ENCODE peak calls at places on chromosomes 6 and 20, in five cellular contexts. W is uterus, K is fibroblast of the aortic adventitia, S is OCI-LY7, Q is AG10803. G is an unnamed sample.

GRCh38 chr6:138544521-138544920 is 45.2 kb upstream of the NHSL1 start:
- DNase-seq in W (no peak), K (peak), S (no peak), Q (peak), G (no peak)

GRCh38 chr6:110662468-110663211 is 152.6 kb downstream of the CDK19 start:
- DNase-seq in W (no peak), K (peak), S (no peak), Q (no peak), G (peak)

GRCh38 chr20:2402271-2402980 is 21.7 kb downstream of the TGM6 start:
- DNase-seq in W (no peak), K (peak), S (no peak), Q (peak), G (peak)

GRCh38 chr20:51284161-51284560 is 258.4 kb downstream of the NFATC2 start:
- DNase-seq in W (no peak), K (no peak), S (no peak), Q (no peak), G (no peak)

GRCh38 chr20:46252352-46253091 is 55.8 kb downstream of the CDH22 start:
- DNase-seq in W (no peak), K (no peak), S (no peak), Q (no peak), G (no peak)

GRCh38 chr20:20614391-20614790 is 98.1 kb downstream of the RALGAPA2 start:
- DNase-seq in W (no peak), K (peak), S (no peak), Q (peak), G (no peak)

GRCh38 chr6:127022297-127022696 is 96.2 kb upstream of the RSPO3 start:
- DNase-seq in W (peak), K (no peak), S (no peak), Q (peak), G (peak)

GRCh38 chr20:47736570-47737152 is 48.6 kb downstream of the SULF2 start:
- DNase-seq in W (no peak), K (no peak), S (no peak), Q (no peak), G (no peak)

GRCh38 chr6:119184008-119184665 is 105.7 kb upstream of the FAM184A start:
- DNase-seq in W (no peak), K (no peak), S (no peak), Q (no peak), G (no peak)

GRCh38 chr6:5213851-5214507 is 46.8 kb downstream of the LYRM4 start:
- DNase-seq in W (no peak), K (peak), S (no peak), Q (peak), G (peak)

GRCh38 chr6:89562114-89562815 is 76.3 kb downstream of the LYRM2 start:
- DNase-seq in W (no peak), K (peak), S (no peak), Q (peak), G (peak)

GRCh38 chr6:153804755-153805330 is 234.2 kb upstream of the OPRM1 start:
- DNase-seq in W (no peak), K (no peak), S (no peak), Q (no peak), G (no peak)

GRCh38 chr6:148807784-148808183 is 61.0 kb downstream of the UST start:
- DNase-seq in W (no peak), K (no peak), S (no peak), Q (no peak), G (no peak)

GRCh38 chr6:148803979-148804378 is 57.1 kb downstream of the UST start:
- DNase-seq in W (no peak), K (peak), S (no peak), Q (no peak), G (no peak)

GRCh38 chr6:148805767-148806166 is 58.9 kb downstream of the UST start:
- DNase-seq in W (no peak), K (no peak), S (no peak), Q (no peak), G (no peak)

GRCh38 chr6:148811472-148811871 is 64.6 kb downstream of the UST start:
- DNase-seq in W (no peak), K (no peak), S (no peak), Q (no peak), G (no peak)

GRCh38 chr6:148808786-148809304 is 62.0 kb downstream of the UST start:
- DNase-seq in W (no peak), K (no peak), S (no peak), Q (no peak), G (no peak)
- TF ChIP-seq CTCF in W (no peak), K (no peak), S (no peak), Q (no peak), G (no peak)

GRCh38 chr20:58777657-58778056 is 73.0 kb downstream of the GNAS-AS1 start:
- DNase-seq in W (no peak), K (no peak), S (no peak), Q (no peak), G (no peak)
- H3K4me3 ChIP-seq in W (no peak), K (no peak), S (no peak), Q (no peak), G (no peak)

GRCh38 chr6:27893059-27893835 is 18.9 kb downstream of the OR2B2 start:
- DNase-seq in W (peak), K (peak), S (peak), Q (peak), G (peak)
- TF ChIP-seq CTCF in W (no peak), K (no peak), S (no peak), Q (no peak), G (no peak)

DNA sequence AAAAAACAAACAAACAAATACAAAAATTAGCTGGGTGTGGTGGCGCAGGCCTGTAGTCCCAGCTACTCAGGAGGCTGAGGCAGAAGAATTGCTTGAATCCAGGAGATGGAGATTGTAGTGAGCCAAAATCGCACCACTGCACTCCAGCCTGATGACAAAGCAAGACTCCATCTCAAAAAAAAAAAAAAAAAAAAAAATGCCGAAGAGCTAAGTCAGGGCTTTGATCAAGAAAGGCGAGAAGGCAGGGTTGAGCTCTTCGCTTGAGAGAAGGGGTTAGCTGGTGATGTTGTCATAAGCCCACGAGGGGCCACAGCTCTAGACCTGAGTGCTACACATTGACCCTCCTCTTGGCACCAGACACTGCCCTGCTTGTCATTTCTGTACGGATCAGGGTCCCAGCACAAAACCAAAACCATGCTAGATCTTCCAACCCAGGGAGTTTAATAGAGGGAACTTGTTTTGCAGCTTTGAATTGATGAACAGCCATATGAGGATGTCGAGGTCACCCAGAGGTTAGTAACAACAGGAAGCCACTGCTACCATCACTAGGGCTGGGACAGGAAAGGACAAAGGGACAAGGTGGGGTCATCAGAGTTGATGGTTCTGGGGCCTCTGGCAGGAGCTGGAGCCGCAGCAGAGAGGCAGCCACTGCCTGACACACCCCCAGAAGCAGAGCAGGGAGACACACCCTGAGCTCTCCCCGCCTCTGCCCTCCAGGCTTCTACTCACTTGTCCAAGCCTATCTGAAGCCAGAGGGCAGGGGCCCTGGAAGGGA is 122.7 kb downstream of the SNX5 start:
- DNase-seq in W (no peak), K (no peak), S (no peak), Q (no peak), G (no peak)
- H3K4me3 ChIP-seq in W (no peak), K (no peak), S (no peak), Q (no peak), G (no peak)

GRCh38 chr6:32152414-32153251 is 894 bp upstream of the PRRT1 start:
- DNase-seq in W (peak), K (peak), S (no peak), Q (peak), G (peak)

GRCh38 chr6:32153835-32154513 is at the start of gene PPT2:
- DNase-seq in W (peak), K (peak), S (peak), Q (peak), G (peak)

GRCh38 chr6:32154514-32155161 is 697 bp downstream of the PPT2 start:
- DNase-seq in W (peak), K (peak), S (peak), Q (peak), G (peak)

GRCh38 chr6:32151885-32152311 is at the start of gene PRRT1:
- DNase-seq in W (peak), K (peak), S (no peak), Q (no peak), G (peak)

DNA sequence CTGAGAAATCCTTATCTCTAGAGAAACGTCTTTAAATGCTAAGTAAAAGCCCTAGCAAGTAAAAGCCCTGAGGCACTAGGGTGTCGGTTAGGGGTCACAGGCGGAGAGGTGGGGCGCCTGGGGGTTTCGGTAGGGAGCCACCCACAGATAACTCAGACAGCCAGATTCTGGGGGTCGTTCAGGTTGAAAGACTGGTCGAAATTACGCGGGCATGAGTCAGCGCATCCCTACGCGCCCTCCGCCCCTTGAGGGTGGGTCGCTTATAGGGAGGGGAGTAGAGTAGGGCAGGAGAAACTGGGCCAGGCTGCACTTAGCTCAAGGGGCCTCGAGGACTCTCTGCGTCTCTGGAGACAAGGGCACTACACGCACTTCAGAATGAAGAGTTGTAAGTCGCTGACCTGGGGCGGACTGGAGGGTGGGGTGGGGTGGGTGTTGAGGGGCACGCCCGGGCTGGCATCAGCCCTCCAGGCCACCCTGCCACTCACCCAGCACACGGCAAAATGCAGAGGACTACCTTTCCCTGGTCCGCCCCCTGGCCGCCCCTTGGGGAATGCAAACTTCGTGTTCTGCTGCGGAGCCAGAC is 598 bp upstream of the PPT2 start:
- DNase-seq in W (peak), K (peak), S (no peak), Q (no peak), G (no peak)
- TF ChIP-seq CTCF in W (no peak), K (peak), S (no peak), Q (peak), G (peak)

DNA sequence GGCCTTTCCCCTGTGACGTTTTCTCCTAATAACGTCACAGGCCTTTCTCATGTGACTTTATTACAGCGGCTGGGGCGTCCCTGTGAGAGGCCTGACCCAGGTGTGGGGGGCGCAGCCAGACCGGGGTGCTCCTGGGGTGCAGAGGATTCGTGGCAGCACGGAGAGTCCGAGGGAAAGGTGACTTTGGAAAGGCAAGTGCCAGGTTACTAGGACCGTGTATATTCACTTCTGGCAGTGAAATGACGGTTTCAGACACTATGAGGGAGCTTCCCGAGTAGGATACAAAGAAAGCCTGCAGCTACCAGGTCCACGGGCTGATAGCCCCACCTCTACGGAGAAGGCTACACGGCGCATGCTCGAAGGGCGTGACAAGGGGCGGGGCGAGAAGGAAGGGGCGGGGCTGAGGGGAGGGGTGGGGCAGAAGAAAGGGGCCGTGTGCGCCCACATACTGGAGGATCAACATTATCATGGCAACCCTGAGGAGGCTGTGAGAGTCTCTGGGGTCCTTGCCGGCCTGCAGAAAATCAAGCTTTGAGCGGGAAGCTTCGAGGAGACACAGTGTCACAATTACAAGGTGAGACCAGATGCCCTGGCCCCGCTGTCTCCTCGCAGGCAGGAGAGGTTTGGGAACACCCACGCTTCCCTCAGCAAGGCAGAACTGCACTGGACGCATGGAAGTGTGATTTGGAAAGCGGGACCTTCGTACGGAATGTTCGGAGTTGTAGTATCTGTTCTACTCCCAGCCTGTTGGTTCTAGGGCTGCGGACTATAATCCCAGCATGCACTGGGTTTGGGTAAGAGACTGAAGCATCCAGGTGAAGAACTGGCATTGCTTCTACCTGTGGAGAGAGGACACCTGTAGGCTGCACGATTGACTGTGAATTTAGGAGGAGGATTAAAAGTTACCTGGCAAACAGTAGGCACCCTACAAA is 54.4 kb upstream of the ZNF337 start:
- DNase-seq in W (peak), K (peak), S (peak), Q (peak), G (peak)
- H3K4me3 ChIP-seq in W (peak), K (peak), S (peak), Q (peak), G (peak)

DNA sequence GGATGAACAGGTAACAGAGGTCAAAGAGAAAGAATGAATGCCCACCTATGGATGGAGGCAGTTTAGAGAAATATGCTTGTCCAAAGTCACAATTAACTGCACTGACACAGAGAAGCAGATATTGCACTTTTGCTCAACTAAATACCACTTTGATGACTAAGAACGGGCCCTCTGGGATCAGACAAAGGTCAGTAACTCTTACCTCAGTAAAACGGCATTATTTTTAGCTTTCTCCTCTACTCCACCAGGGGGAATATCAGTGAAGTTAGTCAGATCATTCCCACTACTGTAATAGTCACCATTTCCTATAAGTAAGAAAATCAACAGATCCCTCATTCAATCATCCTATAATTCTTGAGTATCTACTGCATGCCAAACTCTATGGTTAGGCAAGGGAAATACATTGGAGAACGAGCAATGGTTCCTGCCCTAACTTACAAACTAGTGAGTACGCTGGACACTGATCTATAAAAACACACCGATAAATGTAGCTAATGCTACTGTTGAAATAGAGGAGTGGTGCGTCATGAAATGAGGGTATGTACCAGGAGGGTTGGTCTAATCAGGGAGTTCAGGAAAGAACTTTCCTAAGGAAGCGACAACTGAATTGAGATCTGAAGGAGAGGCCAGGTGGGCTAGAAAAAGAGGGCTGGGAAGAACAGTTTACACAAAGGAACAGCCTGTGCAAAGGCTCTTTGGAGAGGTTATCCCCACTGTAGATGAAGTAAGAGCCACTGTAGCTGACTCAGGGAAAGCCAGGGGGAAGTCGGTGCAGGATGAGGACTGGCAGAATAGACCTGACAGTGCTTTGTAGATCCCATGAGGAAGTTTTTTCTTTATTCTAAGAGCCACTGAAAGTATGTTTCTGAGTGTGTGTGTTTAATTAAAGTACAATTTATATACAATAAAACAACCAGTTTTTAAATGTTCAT is 9.2 kb downstream of the ECI2 start:
- DNase-seq in W (peak), K (peak), S (no peak), Q (peak), G (peak)
- TF ChIP-seq CTCF in W (no peak), K (peak), S (no peak), Q (peak), G (peak)

GRCh38 chr20:43681468-43681942 is 14.6 kb downstream of the MYBL2 start:
- DNase-seq in W (no peak), K (no peak), S (peak), Q (peak), G (peak)

GRCh38 chr20:43681991-43682410 is 15.1 kb downstream of the MYBL2 start:
- DNase-seq in W (no peak), K (no peak), S (peak), Q (no peak), G (no peak)

GRCh38 chr20:43680976-43681375 is 14.1 kb downstream of the MYBL2 start:
- DNase-seq in W (no peak), K (peak), S (peak), Q (peak), G (peak)

GRCh38 chr20:43686820-43687219 is 19.9 kb downstream of the MYBL2 start:
- DNase-seq in W (no peak), K (no peak), S (no peak), Q (no peak), G (no peak)

DNA sequence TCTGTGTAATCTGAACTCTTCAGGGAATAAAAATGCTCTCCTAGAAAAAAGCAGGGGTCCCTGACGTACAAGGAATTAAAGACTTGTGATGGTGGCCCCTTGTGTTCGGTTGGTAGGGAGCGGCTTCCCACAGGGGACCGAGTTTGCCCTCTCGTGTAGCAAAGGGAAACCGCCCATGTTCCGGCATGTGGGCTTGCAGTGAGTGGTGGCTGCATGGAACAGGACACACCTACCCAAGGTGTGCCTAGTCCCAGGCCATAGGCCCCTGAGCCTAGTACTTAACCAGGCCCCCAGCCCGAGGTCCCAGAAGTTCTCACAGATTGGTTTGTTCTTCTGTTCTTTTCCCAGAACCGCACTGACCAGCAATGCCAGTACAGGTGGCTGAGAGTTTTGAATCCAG is 15.5 kb downstream of the MYBL2 start:
- DNase-seq in W (no peak), K (no peak), S (no peak), Q (no peak), G (no peak)
- H3K4me3 ChIP-seq in W (no peak), K (no peak), S (peak), Q (no peak), G (no peak)